ENCODE peak calls at places on chromosome 1, in seven cellular contexts. One of them, this sample, is unnamed.

GRCh38 chr1:65147424-65148177 is 402 bp upstream of the AK4 start:
- DNase-seq in SK-N-SH: peak
- DNase-seq in HepG2: no peak
- DNase-seq in GM12892: peak
- DNase-seq in K562: peak
- DNase-seq in GM12878: no peak
- DNase-seq in H1: no peak
- DNase-seq in this sample: peak

GRCh38 chr1:62294211-62294610 is 25.0 kb downstream of the KANK4 start:
- DNase-seq in GM12878: no peak
- DNase-seq in K562: peak
- DNase-seq in H1: peak
- DNase-seq in GM12892: no peak
- DNase-seq in HepG2: peak
- DNase-seq in SK-N-SH: peak
- DNase-seq in this sample: no peak

GRCh38 chr1:17874231-17874630 is 119.1 kb downstream of the ACTL8 start:
- DNase-seq in GM12878: no peak
- DNase-seq in SK-N-SH: no peak
- DNase-seq in GM12892: no peak
- DNase-seq in K562: no peak
- DNase-seq in HepG2: no peak
- DNase-seq in H1: no peak
- DNase-seq in this sample: no peak

GRCh38 chr1:22866868-22867267 is 105.8 kb downstream of the LACTBL1 start:
- DNase-seq in HepG2: no peak
- DNase-seq in K562: no peak
- DNase-seq in GM12892: no peak
- DNase-seq in SK-N-SH: no peak
- DNase-seq in GM12878: no peak
- DNase-seq in H1: no peak
- DNase-seq in this sample: no peak

GRCh38 chr1:229108598-229109201 is 162.2 kb upstream of the RAB4A start:
- DNase-seq in H1: no peak
- DNase-seq in HepG2: peak
- DNase-seq in SK-N-SH: no peak
- DNase-seq in GM12892: no peak
- DNase-seq in K562: no peak
- DNase-seq in GM12878: no peak
- DNase-seq in this sample: no peak

GRCh38 chr1:239929317-239929716 is 162.4 kb upstream of the FMN2 start:
- DNase-seq in H1: no peak
- DNase-seq in SK-N-SH: no peak
- DNase-seq in K562: no peak
- DNase-seq in HepG2: no peak
- DNase-seq in GM12892: no peak
- DNase-seq in GM12878: no peak
- DNase-seq in this sample: no peak

GRCh38 chr1:21919520-21919919 is 17.6 kb downstream of the HSPG2 start:
- DNase-seq in HepG2: no peak
- DNase-seq in H1: no peak
- DNase-seq in SK-N-SH: no peak
- DNase-seq in K562: peak
- DNase-seq in GM12878: no peak
- DNase-seq in GM12892: no peak
- DNase-seq in this sample: no peak

GRCh38 chr1:84174051-84174556 is 30.0 kb downstream of the PRKACB start:
- DNase-seq in GM12892: no peak
- DNase-seq in K562: no peak
- DNase-seq in HepG2: peak
- DNase-seq in GM12878: no peak
- DNase-seq in H1: no peak
- DNase-seq in SK-N-SH: no peak
- DNase-seq in this sample: no peak

GRCh38 chr1:52477876-52478275 is 73.5 kb downstream of the PRPF38A start:
- DNase-seq in K562: no peak
- DNase-seq in GM12878: no peak
- DNase-seq in H1: no peak
- DNase-seq in SK-N-SH: no peak
- DNase-seq in GM12892: no peak
- DNase-seq in HepG2: peak
- DNase-seq in this sample: no peak

GRCh38 chr1:227357229-227358078 is 39.2 kb upstream of the CDC42BPA start:
- DNase-seq in K562: peak
- DNase-seq in GM12892: no peak
- DNase-seq in HepG2: peak
- DNase-seq in SK-N-SH: no peak
- DNase-seq in GM12878: no peak
- DNase-seq in H1: peak
- DNase-seq in this sample: no peak

GRCh38 chr1:6962956-6963915 is 178.0 kb downstream of the CAMTA1 start:
- DNase-seq in K562: peak
- DNase-seq in GM12878: peak
- DNase-seq in HepG2: no peak
- DNase-seq in H1: peak
- DNase-seq in SK-N-SH: peak
- DNase-seq in GM12892: no peak
- DNase-seq in this sample: peak

DNA sequence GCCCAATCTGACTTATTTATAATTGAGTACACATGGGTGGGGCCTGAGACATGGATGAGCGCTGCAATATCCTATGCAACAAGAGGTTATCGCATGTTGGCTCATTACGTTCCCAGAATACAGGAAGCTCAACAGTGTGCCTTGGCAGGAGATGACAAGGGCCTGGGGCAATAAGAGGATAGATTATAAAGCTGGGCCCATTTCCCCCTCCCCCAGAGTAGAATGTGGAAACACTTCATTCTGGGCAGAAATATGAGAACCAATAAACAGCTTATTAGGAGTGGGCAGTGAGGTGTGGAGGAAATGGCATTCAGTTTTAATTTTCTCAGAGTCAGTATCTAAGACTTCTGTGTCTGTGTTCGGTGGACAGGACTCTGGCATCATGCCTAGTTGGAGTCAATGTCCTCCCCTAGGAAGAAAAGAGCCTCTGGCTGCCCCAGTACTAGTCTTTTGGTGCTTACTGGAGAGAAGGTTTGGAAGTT is 92.8 kb downstream of the PIK3R3 start:
- DNase-seq in GM12892: no peak
- DNase-seq in GM12878: no peak
- DNase-seq in SK-N-SH: no peak
- DNase-seq in HepG2: no peak
- DNase-seq in H1: no peak
- DNase-seq in K562: peak
- DNase-seq in this sample: no peak
- TF ChIP-seq TAF1 in GM12892: no peak
- TF ChIP-seq TAF1 in GM12878: no peak
- TF ChIP-seq TAF1 in SK-N-SH: no peak
- TF ChIP-seq TAF1 in HepG2: no peak
- TF ChIP-seq TAF1 in H1: no peak
- TF ChIP-seq TAF1 in K562: no peak
- TF ChIP-seq TAF1 in this sample: no peak

DNA sequence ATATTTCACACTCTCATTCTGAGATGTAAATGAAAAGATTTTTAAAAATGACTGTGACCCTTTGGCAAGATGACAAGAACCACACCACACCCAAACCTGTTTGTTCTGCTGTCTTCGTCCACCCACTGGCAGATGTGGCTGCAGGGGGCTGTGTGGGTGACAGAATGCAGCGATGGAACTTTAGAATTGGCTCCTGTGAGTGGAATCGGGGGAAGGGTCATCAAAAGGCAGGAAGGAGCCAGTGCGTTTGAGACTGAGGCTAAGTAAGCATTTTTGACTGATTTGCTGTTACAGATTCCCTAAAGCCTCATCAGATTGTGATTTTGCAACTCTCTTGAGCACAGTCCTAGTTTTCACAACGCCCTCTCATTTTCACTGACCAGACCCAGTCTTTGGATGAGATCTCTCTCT is 111.2 kb upstream of the ADGRL2 start:
- DNase-seq in H1: no peak
- DNase-seq in GM12878: no peak
- DNase-seq in K562: no peak
- DNase-seq in GM12892: no peak
- DNase-seq in HepG2: no peak
- DNase-seq in SK-N-SH: no peak
- DNase-seq in this sample: no peak
- TF ChIP-seq TAF1 in H1: no peak
- TF ChIP-seq TAF1 in GM12878: no peak
- TF ChIP-seq TAF1 in K562: no peak
- TF ChIP-seq TAF1 in GM12892: no peak
- TF ChIP-seq TAF1 in HepG2: no peak
- TF ChIP-seq TAF1 in SK-N-SH: no peak
- TF ChIP-seq TAF1 in this sample: no peak

GRCh38 chr1:224730950-224731349 is 114.8 kb downstream of the CNIH3 start:
- DNase-seq in H1: no peak
- DNase-seq in GM12878: no peak
- DNase-seq in GM12892: no peak
- DNase-seq in SK-N-SH: no peak
- DNase-seq in K562: no peak
- DNase-seq in HepG2: no peak
- DNase-seq in this sample: no peak
- TF ChIP-seq TAF1 in H1: no peak
- TF ChIP-seq TAF1 in GM12878: no peak
- TF ChIP-seq TAF1 in GM12892: no peak
- TF ChIP-seq TAF1 in SK-N-SH: no peak
- TF ChIP-seq TAF1 in K562: no peak
- TF ChIP-seq TAF1 in HepG2: no peak
- TF ChIP-seq TAF1 in this sample: no peak

GRCh38 chr1:172609528-172609927 is 49.4 kb upstream of the FASLG start:
- DNase-seq in K562: no peak
- DNase-seq in HepG2: peak
- DNase-seq in GM12892: no peak
- DNase-seq in GM12878: no peak
- DNase-seq in H1: no peak
- DNase-seq in SK-N-SH: no peak
- DNase-seq in this sample: no peak
- TF ChIP-seq TAF1 in K562: no peak
- TF ChIP-seq TAF1 in HepG2: no peak
- TF ChIP-seq TAF1 in GM12892: no peak
- TF ChIP-seq TAF1 in GM12878: no peak
- TF ChIP-seq TAF1 in H1: no peak
- TF ChIP-seq TAF1 in SK-N-SH: no peak
- TF ChIP-seq TAF1 in this sample: no peak

GRCh38 chr1:10495942-10496341 is 21.2 kb downstream of the PEX14 start:
- DNase-seq in GM12892: no peak
- DNase-seq in SK-N-SH: no peak
- DNase-seq in HepG2: no peak
- DNase-seq in GM12878: no peak
- DNase-seq in K562: no peak
- DNase-seq in H1: no peak
- DNase-seq in this sample: no peak
- TF ChIP-seq TAF1 in GM12892: no peak
- TF ChIP-seq TAF1 in SK-N-SH: no peak
- TF ChIP-seq TAF1 in HepG2: no peak
- TF ChIP-seq TAF1 in GM12878: no peak
- TF ChIP-seq TAF1 in K562: no peak
- TF ChIP-seq TAF1 in H1: no peak
- TF ChIP-seq TAF1 in this sample: no peak

DNA sequence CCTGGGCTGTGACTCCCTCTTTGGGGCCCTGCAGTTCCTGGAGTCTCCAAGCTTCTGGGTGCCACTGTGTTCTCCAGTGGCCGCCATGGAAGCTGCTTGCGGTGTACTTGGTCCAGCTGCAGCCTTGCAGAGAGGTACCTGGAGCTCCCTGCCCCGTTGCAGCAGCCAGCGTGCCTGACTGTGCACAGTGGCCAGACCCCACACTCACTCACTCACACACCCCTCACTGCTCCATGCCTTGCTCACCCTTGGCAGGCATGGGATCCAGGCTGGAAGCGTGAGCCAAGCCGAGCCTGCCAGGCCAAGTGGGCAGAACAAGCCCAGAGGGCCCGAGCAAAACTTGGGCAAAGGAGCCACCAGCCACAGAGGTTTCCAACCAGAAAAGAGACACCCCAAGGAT is 43.0 kb downstream of the MATN1 start:
- DNase-seq in GM12892: no peak
- DNase-seq in SK-N-SH: no peak
- DNase-seq in GM12878: no peak
- DNase-seq in HepG2: no peak
- DNase-seq in K562: no peak
- DNase-seq in H1: no peak
- DNase-seq in this sample: no peak
- TF ChIP-seq TAF1 in GM12892: no peak
- TF ChIP-seq TAF1 in SK-N-SH: no peak
- TF ChIP-seq TAF1 in GM12878: no peak
- TF ChIP-seq TAF1 in HepG2: no peak
- TF ChIP-seq TAF1 in K562: no peak
- TF ChIP-seq TAF1 in H1: no peak
- TF ChIP-seq TAF1 in this sample: no peak

DNA sequence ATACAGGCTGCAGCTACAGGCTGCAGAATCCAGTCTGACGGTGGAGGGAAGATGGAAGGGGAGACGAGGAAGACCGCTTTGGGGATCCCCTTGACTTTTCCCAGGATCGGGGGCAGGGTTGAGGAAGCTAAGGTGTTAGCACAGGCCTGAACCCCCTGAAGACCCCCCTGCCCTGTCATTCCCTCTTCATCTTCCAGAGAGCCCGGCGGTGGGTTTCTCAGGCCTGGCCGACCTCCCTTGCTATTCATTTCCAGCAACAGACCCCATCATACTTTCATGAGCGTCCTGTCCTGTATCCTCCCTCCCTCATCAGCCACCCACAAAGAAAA is 112.0 kb downstream of the PGBD5 start:
- DNase-seq in SK-N-SH: no peak
- DNase-seq in GM12892: no peak
- DNase-seq in GM12878: no peak
- DNase-seq in H1: no peak
- DNase-seq in HepG2: no peak
- DNase-seq in K562: no peak
- DNase-seq in this sample: no peak
- TF ChIP-seq TAF1 in SK-N-SH: no peak
- TF ChIP-seq TAF1 in GM12892: no peak
- TF ChIP-seq TAF1 in GM12878: no peak
- TF ChIP-seq TAF1 in H1: no peak
- TF ChIP-seq TAF1 in HepG2: no peak
- TF ChIP-seq TAF1 in K562: no peak
- TF ChIP-seq TAF1 in this sample: no peak

This sample was measured in GM12891.